ENCODE peak calls at places on chromosomes 6 and 20, in four cellular contexts. C is HepG2, U is GM12878, Y is K562. M is an unnamed sample.

GRCh38 chr6:40477246-40478126 is 109.7 kb downstream of the LRFN2 start:
- DNase-seq in C (no peak), Y (no peak), U (no peak), M (no peak)

GRCh38 chr6:144349690-144350132 is 64.6 kb downstream of the UTRN start:
- DNase-seq in C (peak), Y (peak), U (peak), M (no peak)

GRCh38 chr20:36847009-36847709 is 28.8 kb upstream of the TLDC2 start:
- DNase-seq in C (no peak), U (no peak), Y (no peak), M (no peak)

GRCh38 chr20:44198872-44199271 is 11.7 kb downstream of the OSER1 start:
- DNase-seq in U (no peak), C (no peak), Y (no peak), M (no peak)

GRCh38 chr20:45592574-45593189 is 13.6 kb upstream of the WFDC8 start:
- DNase-seq in Y (peak), U (no peak), C (peak), M (peak)

GRCh38 chr20:856361-856775 is 22.9 kb downstream of the FAM110A start:
- DNase-seq in C (no peak), Y (no peak), U (no peak), M (peak)

GRCh38 chr20:19977373-19977770 is 39.8 kb upstream of the NAA20 start:
- DNase-seq in C (no peak), U (no peak), Y (no peak), M (no peak)

GRCh38 chr6:8177721-8178120 is 75.4 kb upstream of the EEF1E1 start:
- DNase-seq in U (no peak), Y (no peak), C (no peak), M (no peak)

GRCh38 chr6:126661646-126662045 is 321.7 kb downstream of the CENPW start:
- DNase-seq in U (no peak), Y (no peak), C (no peak), M (no peak)
- TF ChIP-seq POLR2AphosphoS2 in U (no peak), Y (no peak), C (no peak), M (no peak)

DNA sequence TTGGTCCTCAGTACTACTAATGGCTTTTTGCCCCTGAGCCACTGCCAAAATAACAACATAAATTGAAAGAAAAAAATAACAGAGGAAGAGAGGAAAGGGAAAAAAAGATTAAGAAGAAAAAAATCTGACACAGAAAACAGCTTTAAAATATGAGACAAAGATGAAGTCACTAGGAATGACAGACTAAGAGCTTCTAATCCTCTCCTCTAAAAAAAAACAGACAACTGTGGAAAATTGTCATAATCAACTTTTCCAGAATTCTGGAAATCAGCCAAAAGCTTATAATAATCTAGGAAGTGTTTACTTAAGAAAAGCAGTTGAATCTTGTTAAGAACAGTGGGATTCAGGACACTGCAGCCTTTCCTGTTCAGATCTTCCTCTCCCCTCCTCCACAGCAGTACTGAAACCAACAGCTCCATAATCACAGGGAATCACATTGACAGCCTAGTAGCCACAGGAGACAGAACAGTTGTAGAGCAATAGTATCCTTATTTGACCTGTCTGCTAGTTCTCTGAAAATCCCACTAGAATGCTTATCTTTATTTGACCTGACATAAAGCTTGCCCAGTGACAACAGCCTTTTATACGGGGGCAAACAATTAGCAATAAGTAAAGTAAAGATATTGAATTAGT is 41.6 kb downstream of the IBTK start:
- DNase-seq in C (peak), Y (peak), U (no peak), M (no peak)
- TF ChIP-seq BHLHE40 in C (no peak), Y (no peak), U (no peak), M (no peak)

DNA sequence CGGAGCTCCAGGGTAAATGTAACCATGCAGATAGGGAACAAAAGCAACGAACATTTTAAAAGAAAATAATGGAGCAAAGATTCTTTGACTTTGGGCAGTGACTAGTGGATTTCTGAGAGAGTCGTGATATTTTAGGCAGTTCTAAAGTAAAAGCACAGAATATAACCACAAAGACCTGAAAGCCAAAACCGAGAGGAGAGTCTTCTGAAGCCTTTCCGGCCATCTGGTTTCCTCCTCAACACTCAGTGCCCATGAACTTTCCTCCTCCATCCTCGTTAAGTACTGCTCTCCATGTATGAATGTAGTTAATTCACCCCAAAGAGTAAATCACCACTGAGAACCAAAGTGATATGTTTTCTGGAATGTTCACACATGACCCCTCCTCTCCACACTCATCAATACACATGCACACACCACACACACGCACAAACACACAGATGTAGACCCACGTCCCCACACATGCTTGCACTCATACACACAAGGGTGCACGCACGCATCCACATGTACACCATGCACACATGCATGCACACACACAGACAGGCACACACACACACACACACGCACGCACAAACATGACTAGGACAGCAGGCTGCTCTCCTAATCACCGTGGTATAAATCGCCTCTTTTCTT is 109.6 kb downstream of the MYLK4 start:
- DNase-seq in Y (no peak), U (no peak), C (no peak), M (no peak)
- TF ChIP-seq POLR2AphosphoS2 in Y (no peak), U (no peak), C (no peak), M (no peak)

DNA sequence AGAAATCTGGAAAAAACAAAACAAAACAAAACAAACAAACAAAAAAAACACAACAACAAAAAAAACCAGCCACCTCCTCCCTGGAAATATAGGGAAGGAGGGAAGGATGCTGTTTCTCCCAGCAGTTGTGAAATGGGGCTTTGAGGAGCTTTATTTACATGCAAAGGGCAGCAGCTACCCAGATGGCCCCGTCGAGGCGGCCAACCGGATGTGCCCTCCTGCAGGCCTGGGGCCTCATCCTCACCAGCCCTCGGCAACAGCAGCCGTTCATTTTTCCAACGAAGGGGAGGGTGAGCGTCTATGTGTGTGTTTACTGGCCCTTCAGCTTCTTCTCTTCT is 56.6 kb downstream of the FAM50B start:
- DNase-seq in U (no peak), Y (no peak), C (peak), M (no peak)
- TF ChIP-seq BHLHE40 in U (no peak), Y (no peak), C (no peak), M (no peak)